ENCODE peak calls at places on chromosomes 16 and 17, in six cellular contexts. H is iris pigment epithelial cell, M is pons, Y is mucosa of gallbladder, U is heart left ventricle, S is lower leg skin. V is an unnamed sample.

GRCh38 chr17:82767041-82767754 is 15.3 kb downstream of the TBCD start:
- DNase-seq in U (no peak), Y (no peak), M (peak), H (peak), S (no peak), V (peak)

GRCh38 chr17:2053380-2054261 is 1.3 kb upstream of the HIC1 start:
- DNase-seq in Y (peak), H (peak), U (peak), M (no peak), S (peak), V (peak)

GRCh38 chr16:79982356-79982755 is 381.8 kb upstream of the MAF start:
- DNase-seq in S (no peak), H (no peak), U (no peak), Y (no peak), M (peak), V (no peak)

GRCh38 chr17:8225813-8226535 is 15.6 kb upstream of the AURKB start:
- DNase-seq in U (peak), M (peak), Y (peak), S (no peak), H (peak), V (peak)

GRCh38 chr17:66386789-66387351 is 84.5 kb downstream of the PRKCA start:
- DNase-seq in S (no peak), M (no peak), U (no peak), H (peak), Y (peak), V (no peak)

GRCh38 chr17:7763919-7764318 is 46.4 kb downstream of the DNAH2 start:
- DNase-seq in H (no peak), S (no peak), M (no peak), U (no peak), Y (no peak), V (no peak)

GRCh38 chr17:82424001-82424862 is 5.8 kb upstream of the OGFOD3 start:
- DNase-seq in S (no peak), H (peak), U (no peak), M (no peak), Y (no peak), V (no peak)

GRCh38 chr17:419073-419735 is 66.6 kb upstream of the RPH3AL start:
- DNase-seq in M (no peak), U (no peak), H (no peak), Y (no peak), S (no peak), V (no peak)

GRCh38 chr17:64406321-64407200 is 15.9 kb upstream of the PECAM1 start:
- DNase-seq in U (no peak), M (no peak), Y (no peak), S (peak), H (peak), V (no peak)

GRCh38 chr16:11399261-11399831 is 54.1 kb downstream of the RMI2 start:
- DNase-seq in S (no peak), M (no peak), H (no peak), U (no peak), Y (no peak), V (no peak)

GRCh38 chr16:66740010-66740409 is 11.4 kb downstream of the DYNC1LI2 start:
- DNase-seq in U (no peak), Y (no peak), M (peak), H (peak), S (no peak), V (peak)

GRCh38 chr17:32822996-32823395 is 53.9 kb downstream of the MYO1D start:
- DNase-seq in S (no peak), H (peak), U (no peak), Y (no peak), M (no peak), V (no peak)

GRCh38 chr17:78105101-78105500 is 23.5 kb downstream of the TMC6 start:
- DNase-seq in M (no peak), H (no peak), Y (no peak), U (no peak), S (no peak), V (no peak)

GRCh38 chr16:75559564-75560372 is 3.7 kb upstream of the TMEM231 start:
- DNase-seq in M (no peak), H (peak), S (no peak), Y (no peak), U (peak), V (no peak)

GRCh38 chr17:45410144-45411091 is 22.3 kb downstream of the ARHGAP27 start:
- DNase-seq in H (no peak), M (peak), S (no peak), U (no peak), Y (no peak), V (no peak)

GRCh38 chr16:58850019-58850626 is 116.0 kb upstream of the GOT2 start:
- DNase-seq in S (no peak), U (no peak), Y (no peak), H (no peak), M (peak), V (no peak)

GRCh38 chr16:72044825-72045359 is 9.4 kb upstream of the HP start:
- DNase-seq in Y (no peak), S (no peak), M (no peak), H (no peak), U (no peak), V (no peak)

GRCh38 chr16:405548-406506 is 4.1 kb downstream of the DECR2 start:
- DNase-seq in U (no peak), H (no peak), S (no peak), M (no peak), Y (no peak), V (no peak)

GRCh38 chr16:75251280-75252048 is at the start of gene BCAR1:
- DNase-seq in U (peak), M (peak), Y (peak), H (peak), S (no peak), V (peak)

GRCh38 chr16:76650579-76650978 is 373.4 kb downstream of the CNTNAP4 start:
- DNase-seq in U (no peak), S (no peak), M (no peak), H (no peak), Y (no peak), V (no peak)

GRCh38 chr17:61694095-61694494 is 103.1 kb upstream of the NACA2 start:
- DNase-seq in Y (no peak), M (no peak), U (no peak), S (no peak), H (no peak), V (no peak)

GRCh38 chr17:50767446-50767845 is at the start of gene ANKRD40CL:
- DNase-seq in M (no peak), H (no peak), U (no peak), Y (no peak), S (peak), V (no peak)

GRCh38 chr17:78923660-78924453 is 1.3 kb downstream of the TIMP2 start:
- DNase-seq in Y (peak), S (peak), H (no peak), U (peak), M (peak), V (peak)